ENCODE peak calls at places on chromosomes 16 and 17, in six cellular contexts. F, B, I, T, V and L are unnamed samples.

GRCh38 chr17:52027620-52028019 is 130.9 kb downstream of the CA10 start:
- DNase-seq in B (no peak), V (no peak), T (no peak), I (no peak), F (no peak), L (no peak)

GRCh38 chr17:80568246-80568645 is 23.6 kb downstream of the RPTOR start:
- DNase-seq in V (no peak), I (no peak), B (no peak), F (no peak), T (no peak), L (no peak)

GRCh38 chr17:19723967-19724366 is 7.6 kb upstream of the SLC47A2 start:
- DNase-seq in T (peak), B (no peak), F (no peak), I (no peak), V (no peak), L (no peak)

GRCh38 chr17:59753522-59754467 is 46.3 kb downstream of the VMP1 start:
- DNase-seq in I (no peak), F (peak), T (no peak), B (no peak), V (peak), L (peak)

GRCh38 chr17:13671771-13672170 is 70.0 kb upstream of the HS3ST3A1 start:
- DNase-seq in T (no peak), V (no peak), F (no peak), I (no peak), B (no peak), L (no peak)

GRCh38 chr17:55159251-55159650 is 105.5 kb upstream of the HLF start:
- DNase-seq in F (no peak), I (no peak), B (no peak), T (no peak), V (no peak), L (no peak)

GRCh38 chr16:62927122-62927521 is 890.9 kb upstream of the CDH8 start:
- DNase-seq in T (no peak), V (no peak), F (no peak), B (no peak), I (no peak), L (no peak)

GRCh38 chr16:68365167-68365817 is 54.5 kb downstream of the PRMT7 start:
- DNase-seq in I (no peak), F (no peak), T (no peak), B (peak), V (no peak), L (no peak)

GRCh38 chr17:74037320-74037719 is 166.2 kb upstream of the RPL38 start:
- DNase-seq in V (no peak), T (no peak), B (peak), I (no peak), F (no peak), L (no peak)

GRCh38 chr16:77788196-77789084 is at the start of gene VAT1L:
- DNase-seq in F (no peak), B (no peak), V (peak), T (no peak), I (no peak), L (no peak)

GRCh38 chr16:66661210-66661560 is 35.4 kb downstream of the CMTM4 start:
- DNase-seq in V (no peak), I (no peak), T (no peak), B (no peak), F (no peak), L (no peak)

GRCh38 chr16:66658143-66658859 is 38.2 kb downstream of the CMTM4 start:
- DNase-seq in I (no peak), T (no peak), V (no peak), F (no peak), B (no peak), L (no peak)

GRCh38 chr16:66662445-66663194 is 33.9 kb downstream of the CMTM4 start:
- DNase-seq in B (no peak), T (no peak), V (peak), I (no peak), F (peak), L (peak)

GRCh38 chr16:66658860-66659190 is 37.7 kb downstream of the CMTM4 start:
- DNase-seq in T (no peak), B (no peak), I (no peak), F (no peak), V (no peak), L (no peak)

DNA sequence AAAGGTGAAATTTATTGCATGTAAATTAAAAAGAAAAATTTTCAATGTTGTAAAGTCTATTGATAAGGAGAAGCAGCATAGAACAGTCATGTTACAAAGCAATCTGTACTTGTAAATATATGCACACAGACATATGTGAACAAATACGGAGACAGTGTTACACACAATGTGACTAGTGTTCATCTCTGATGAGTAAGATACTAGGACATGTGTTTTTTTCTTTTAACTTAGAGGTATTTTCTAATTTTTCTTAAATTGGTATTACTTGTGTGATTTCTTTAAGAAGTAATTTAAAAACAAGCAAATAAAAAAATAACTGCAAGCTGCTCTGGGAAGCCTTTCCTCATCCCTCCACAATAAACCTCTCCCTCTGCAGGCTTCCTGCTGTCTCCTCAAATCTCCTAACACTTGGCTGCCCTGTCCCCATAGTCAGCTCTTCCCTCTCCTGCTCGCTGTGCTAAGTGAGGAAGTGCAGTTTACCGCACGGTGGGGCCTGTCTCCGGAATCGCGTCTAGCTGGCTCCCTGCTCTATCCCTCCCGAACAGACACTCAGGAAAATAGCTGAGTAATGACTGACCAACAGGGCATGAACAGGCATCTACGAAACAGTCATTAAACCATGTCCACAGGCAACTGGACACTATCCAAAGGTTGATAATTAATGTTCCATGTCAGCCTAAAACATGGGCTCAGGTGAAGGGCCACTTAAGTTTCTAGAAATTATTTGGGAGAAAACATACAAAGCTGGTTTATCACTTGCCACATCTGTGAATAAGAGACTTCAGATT is 35.9 kb downstream of the CMTM4 start:
- DNase-seq in B (peak), T (peak), I (no peak), F (peak), V (peak), L (no peak)
- TF ChIP-seq CTCF in B (no peak), T (no peak), I (no peak), F (peak), V (no peak), L (no peak)

GRCh38 chr17:4186244-4186920 is 43.4 kb downstream of the CYB5D2 start:
- DNase-seq in V (no peak), F (no peak), T (no peak), B (no peak), I (no peak), L (no peak)

GRCh38 chr17:4188076-4188475 is 45.1 kb downstream of the CYB5D2 start:
- DNase-seq in B (no peak), V (no peak), T (no peak), F (no peak), I (no peak), L (no peak)

GRCh38 chr17:4185656-4186055 is 42.7 kb downstream of the CYB5D2 start:
- DNase-seq in V (no peak), B (no peak), T (no peak), I (no peak), F (no peak), L (no peak)

GRCh38 chr17:4189280-4189679 is 46.3 kb downstream of the CYB5D2 start:
- DNase-seq in F (no peak), V (no peak), T (no peak), I (no peak), B (no peak), L (no peak)

DNA sequence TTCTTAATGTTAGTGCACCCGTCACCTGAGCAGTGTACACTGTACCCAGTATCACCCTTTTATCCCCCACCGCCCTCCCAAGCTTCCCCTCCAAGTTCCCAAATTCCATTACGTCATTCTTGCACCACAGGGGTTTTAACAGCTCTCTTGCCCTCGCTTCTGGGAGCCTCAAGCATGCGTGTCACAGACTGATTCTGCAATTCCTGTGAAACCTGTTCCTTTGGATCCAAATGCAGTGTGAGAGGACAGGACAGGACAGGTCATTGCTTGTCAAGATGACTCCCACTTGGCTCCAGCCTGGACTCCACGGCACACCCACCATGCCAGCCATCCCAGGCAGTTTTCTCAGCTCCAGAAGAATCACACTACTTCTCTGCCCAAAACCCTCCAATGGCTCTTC is 44.1 kb downstream of the CYB5D2 start:
- DNase-seq in F (no peak), V (no peak), B (no peak), I (no peak), T (peak), L (no peak)
- H3K4me3 ChIP-seq in F (no peak), V (no peak), B (no peak), I (no peak), T (peak), L (no peak)

GRCh38 chr17:50177476-50177875 is 11.7 kb downstream of the SGCA start:
- DNase-seq in I (no peak), B (no peak), F (no peak), V (no peak), T (no peak), L (no peak)
- TF ChIP-seq POLR2A in I (no peak), B (no peak), F (no peak), V (no peak), T (no peak), L (no peak)

DNA sequence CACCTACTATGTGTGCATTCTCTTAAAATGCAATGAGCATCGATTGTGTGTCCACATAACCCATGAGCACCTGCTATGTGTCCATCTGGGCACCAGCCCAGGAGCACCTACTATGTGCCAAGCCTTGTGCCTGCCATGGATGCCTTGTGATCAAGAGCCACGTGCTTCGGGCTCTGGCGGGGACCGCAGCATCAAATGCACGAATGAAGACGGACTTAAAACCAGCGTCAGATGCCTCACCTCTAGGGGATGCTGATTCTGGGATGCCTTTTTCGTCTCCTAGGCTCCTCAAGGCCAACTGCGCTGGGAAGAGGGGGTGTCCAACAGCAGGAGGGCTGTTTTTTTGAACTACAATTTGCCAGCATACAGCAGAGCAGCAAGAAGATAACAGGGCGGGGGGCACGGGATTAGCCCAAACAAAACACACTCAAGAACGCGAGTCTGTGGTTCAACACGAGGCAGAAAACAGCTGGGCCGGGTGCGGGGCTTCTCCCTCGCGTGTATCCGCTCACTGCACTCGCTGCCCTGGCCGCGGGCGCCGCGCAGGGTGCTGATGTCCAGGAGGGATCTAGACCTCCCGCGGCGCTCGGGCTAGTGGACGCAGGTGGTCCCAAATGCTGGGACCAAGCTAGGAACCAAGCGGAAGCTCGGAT is 1.2 kb upstream of the GLIS2 start:
- DNase-seq in T (no peak), F (no peak), V (peak), I (no peak), B (no peak), L (peak)
- TF ChIP-seq CTCF in T (no peak), F (no peak), V (no peak), I (no peak), B (no peak), L (no peak)

GRCh38 chr17:9647014-9647413 is 1.7 kb downstream of the USP43 start:
- DNase-seq in B (no peak), T (no peak), I (no peak), F (no peak), V (no peak), L (no peak)

GRCh38 chr17:9646556-9646905 is 1.2 kb downstream of the USP43 start:
- DNase-seq in F (no peak), T (no peak), B (no peak), V (no peak), I (no peak), L (no peak)

GRCh38 chr17:9645858-9646555 is 690 bp downstream of the USP43 start:
- DNase-seq in B (peak), I (peak), T (peak), V (peak), F (no peak), L (peak)

GRCh38 chr17:9643611-9644010 is 1.7 kb upstream of the USP43 start:
- DNase-seq in T (no peak), I (no peak), B (no peak), V (no peak), F (no peak), L (no peak)

DNA sequence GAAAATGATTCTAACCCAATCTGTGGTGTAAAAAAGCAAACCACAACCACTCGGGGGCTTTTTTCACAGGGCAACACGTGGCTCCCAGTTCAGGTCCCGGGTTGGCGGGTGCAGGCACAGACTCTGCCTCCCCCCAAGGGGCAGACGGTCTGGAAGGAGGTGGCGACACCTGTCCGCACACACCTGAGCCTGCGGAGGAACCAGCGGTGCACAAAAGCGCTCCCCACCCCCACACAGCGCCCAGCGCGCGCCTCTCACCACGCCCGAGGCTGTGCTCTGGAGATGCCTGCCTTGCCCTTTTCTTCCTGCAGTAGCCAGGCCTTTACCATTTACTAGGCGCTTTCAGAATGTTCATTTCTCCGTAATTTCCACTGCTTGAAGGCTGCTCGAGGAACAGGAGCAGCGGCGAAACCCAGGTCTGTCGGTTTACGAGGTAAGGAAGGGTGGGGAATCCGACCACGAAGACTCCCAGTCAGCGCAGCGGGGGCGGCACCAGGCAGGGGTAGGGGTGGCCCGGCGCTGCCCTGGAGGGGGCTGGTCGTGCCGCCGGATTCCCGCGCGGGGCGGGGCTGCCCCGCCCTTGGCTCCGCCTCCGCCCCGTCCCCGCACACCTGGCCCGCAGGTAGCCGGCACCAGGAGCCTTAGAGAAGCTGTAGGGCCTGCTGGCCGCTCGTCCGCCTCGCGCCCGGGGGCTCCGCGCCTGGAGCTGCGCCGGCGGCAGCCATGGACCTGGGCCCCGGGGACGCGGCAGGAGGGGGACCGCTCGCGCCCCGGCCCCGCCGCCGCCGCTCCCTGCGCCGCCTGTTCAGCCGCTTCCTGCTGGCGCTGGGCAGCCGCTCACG is at the start of gene USP43:
- DNase-seq in V (peak), I (peak), B (peak), T (peak), F (no peak), L (peak)
- H3K4me3 ChIP-seq in V (peak), I (peak), B (peak), T (peak), F (peak), L (peak)

GRCh38 chr17:18093616-18094408 is 6.1 kb downstream of the DRG2 start:
- DNase-seq in T (no peak), V (peak), I (no peak), F (no peak), B (no peak), L (peak)

GRCh38 chr17:18089613-18090012 is 1.9 kb downstream of the DRG2 start:
- DNase-seq in I (no peak), T (no peak), V (no peak), B (no peak), F (no peak), L (no peak)

GRCh38 chr17:18084256-18084655 is 3.5 kb upstream of the DRG2 start:
- DNase-seq in V (no peak), B (no peak), T (no peak), I (no peak), F (no peak), L (no peak)

GRCh38 chr17:18087610-18088491 is at the start of gene DRG2:
- DNase-seq in V (peak), I (peak), B (peak), F (peak), T (peak), L (peak)
- TF ChIP-seq POLR2A in V (peak), I (peak), B (peak), F (peak), T (peak), L (peak)

GRCh38 chr17:42275527-42276358 is 448 bp downstream of the STAT5B start:
- DNase-seq in F (peak), B (peak), T (peak), V (no peak), I (no peak), L (no peak)
- TF ChIP-seq CTCF in F (no peak), B (no peak), T (no peak), V (no peak), I (no peak), L (no peak)